ENCODE peak calls at places on chromosomes 3 and 15, in four cellular contexts. K is left kidney, R is HTR-8/SVneo, B is foreskin fibroblast. H is an unnamed sample.
A peak's percentile ranks its signal among the peaks of the same experiment; 100 is the strongest.

GRCh38 chr15:31472636-31473383 is 146.2 kb downstream of the KLF13 start:
- DNase-seq in B (peak; percentile 64), R (no peak), K (peak; percentile 92), H (no peak)

GRCh38 chr15:38528279-38528678 is 36.3 kb downstream of the RASGRP1 start:
- DNase-seq in B (no peak), R (no peak), K (no peak), H (no peak)

GRCh38 chr3:125057186-125057850 is 1.5 kb upstream of the HEG1 start:
- DNase-seq in B (peak; percentile 88), K (no peak), R (no peak), H (no peak)

GRCh38 chr3:194049394-194049793 is 86.6 kb upstream of the HES1 start:
- DNase-seq in R (no peak), B (no peak), K (no peak), H (no peak)

GRCh38 chr15:34855893-34856292 is 60.5 kb upstream of the ACTC1 start:
- DNase-seq in B (peak; percentile 55), K (no peak), R (no peak), H (peak; percentile 18)

GRCh38 chr3:126544596-126545281 is 14.0 kb downstream of the C3orf22 start:
- DNase-seq in B (no peak), K (no peak), R (no peak), H (no peak)

GRCh38 chr3:6437631-6438030 is 423.3 kb upstream of the GRM7 start:
- DNase-seq in B (no peak), R (no peak), K (no peak), H (no peak)

GRCh38 chr3:113523241-113523640 is 8.3 kb upstream of the SPICE1 start:
- DNase-seq in B (no peak), K (no peak), R (no peak), H (no peak)

GRCh38 chr3:177358968-177359600 is 161.8 kb upstream of the TBL1XR1 start:
- DNase-seq in R (no peak), B (no peak), K (peak; percentile 94), H (peak; percentile 21)